ENCODE peak calls at places on chromosomes 1 and 21, in four cellular contexts. A is fibroblast of pulmonary artery, G is body of pancreas, H is astrocyte of the spinal cord. Y is an unnamed sample.

GRCh38 chr1:147824776-147825175 is 64.4 kb upstream of the GJA5 start:
- DNase-seq in A (no peak), G (no peak), H (no peak), Y (no peak)

GRCh38 chr21:44697811-44698734 is 1.1 kb downstream of the KRTAP10-12 start:
- DNase-seq in A (no peak), G (no peak), H (peak), Y (no peak)

GRCh38 chr1:22325531-22326371 is 125.9 kb upstream of the ZBTB40 start:
- DNase-seq in A (no peak), G (no peak), H (no peak), Y (peak)

GRCh38 chr1:9473032-9473792 is 66.1 kb upstream of the SLC25A33 start:
- DNase-seq in A (peak), G (peak), H (peak), Y (peak)

GRCh38 chr1:53485478-53486394 is 26.5 kb downstream of the DMRTB1 start:
- DNase-seq in A (peak), G (peak), H (peak), Y (peak)

GRCh38 chr1:205230965-205231364 is 3.2 kb downstream of the TMCC2 start:
- DNase-seq in A (no peak), G (no peak), H (no peak), Y (no peak)

GRCh38 chr1:65512967-65513777 is 92.7 kb downstream of the LEPR start:
- DNase-seq in A (no peak), G (no peak), H (peak), Y (no peak)

GRCh38 chr1:8939362-8939995 is 6.2 kb upstream of the CA6 start:
- DNase-seq in A (no peak), G (no peak), H (no peak), Y (no peak)

GRCh38 chr1:958823-959729 is at the start of gene NOC2L:
- DNase-seq in A (peak), G (peak), H (peak), Y (peak)

GRCh38 chr1:41330588-41331545 is 30.4 kb upstream of the FOXO6 start:
- DNase-seq in A (no peak), G (no peak), H (no peak), Y (no peak)

GRCh38 chr1:214475331-214475730 is 76.1 kb downstream of the PTPN14 start:
- DNase-seq in A (no peak), G (no peak), H (no peak), Y (no peak)

GRCh38 chr1:229582011-229582694 is 23.6 kb upstream of the ABCB10 start:
- DNase-seq in A (peak), G (peak), H (peak), Y (peak)

GRCh38 chr1:53448241-53448841 is 10.9 kb upstream of the DMRTB1 start:
- DNase-seq in A (no peak), G (no peak), H (no peak), Y (no peak)

GRCh38 chr1:53346814-53347176 is 18.9 kb upstream of the LRP8 start:
- DNase-seq in A (no peak), G (no peak), H (no peak), Y (no peak)

GRCh38 chr1:92839442-92839841 is 7.6 kb downstream of the RPL5 start:
- DNase-seq in A (no peak), G (no peak), H (no peak), Y (no peak)

GRCh38 chr1:9251501-9251900 is 16.9 kb downstream of the H6PD start:
- DNase-seq in A (no peak), G (peak), H (no peak), Y (peak)

GRCh38 chr1:109350182-109350581 is 43.4 kb upstream of the MYBPHL start:
- DNase-seq in A (no peak), G (no peak), H (no peak), Y (no peak)

GRCh38 chr21:26512664-26513063 is 60.4 kb downstream of the CYYR1 start:
- DNase-seq in A (no peak), G (no peak), H (no peak), Y (no peak)

GRCh38 chr1:74641876-74642275 is 31.7 kb downstream of the ERICH3 start:
- DNase-seq in A (no peak), G (no peak), H (peak), Y (no peak)

GRCh38 chr1:7070389-7071029 is 285.3 kb downstream of the CAMTA1 start:
- DNase-seq in A (peak), G (peak), H (peak), Y (peak)

GRCh38 chr1:231147896-231148295 is 14.0 kb upstream of the TRIM67 start:
- DNase-seq in A (no peak), G (no peak), H (no peak), Y (no peak)

GRCh38 chr1:245690153-245690552 is 535.4 kb downstream of the KIF26B start:
- DNase-seq in A (no peak), G (no peak), H (peak), Y (no peak)

GRCh38 chr1:23590058-23590783 is 30.9 kb upstream of the ID3 start:
- DNase-seq in A (no peak), G (no peak), H (no peak), Y (no peak)

GRCh38 chr1:221776495-221777413 is 34.9 kb upstream of the DUSP10 start:
- DNase-seq in A (no peak), G (no peak), H (no peak), Y (no peak)

GRCh38 chr1:4107291-4107690 is 207.2 kb upstream of the C1orf174 start:
- DNase-seq in A (no peak), G (no peak), H (no peak), Y (peak)

GRCh38 chr1:6180215-6180577 is at the start of gene CHD5:
- DNase-seq in A (no peak), G (no peak), H (no peak), Y (no peak)

GRCh38 chr1:64505944-64506658 is 36.2 kb downstream of the CACHD1 start:
- DNase-seq in A (no peak), G (peak), H (no peak), Y (peak)

GRCh38 chr21:34946385-34947121 is 102.5 kb downstream of the RUNX1 start:
- DNase-seq in A (no peak), G (no peak), H (no peak), Y (no peak)

GRCh38 chr1:53550201-53550741 is 91.1 kb downstream of the DMRTB1 start:
- DNase-seq in A (peak), G (peak), H (no peak), Y (peak)

GRCh38 chr1:33140153-33141149 is 41.4 kb downstream of the TRIM62 start:
- DNase-seq in A (no peak), G (no peak), H (no peak), Y (peak)

GRCh38 chr1:221069178-221069903 is 190.1 kb downstream of the HLX start:
- DNase-seq in A (no peak), G (no peak), H (no peak), Y (no peak)

GRCh38 chr1:198088360-198089071 is 68.3 kb upstream of the NEK7 start:
- DNase-seq in A (peak), G (no peak), H (peak), Y (no peak)

GRCh38 chr21:25385912-25386474 is 221.3 kb downstream of the MRPL39 start:
- DNase-seq in A (peak), G (peak), H (peak), Y (no peak)
- H3K4me3 ChIP-seq in A (no peak), G (no peak), H (no peak), Y (no peak)

GRCh38 chr1:89692601-89693503 is 59.9 kb downstream of the LRRC8C start:
- DNase-seq in A (peak), G (no peak), H (no peak), Y (no peak)
- H3K4me3 ChIP-seq in A (no peak), G (no peak), H (no peak), Y (no peak)

GRCh38 chr21:31905444-31906400 is 32.9 kb downstream of the HUNK start:
- DNase-seq in A (no peak), G (no peak), H (peak), Y (no peak)

GRCh38 chr21:31909153-31909771 is 36.4 kb downstream of the HUNK start:
- DNase-seq in A (no peak), G (no peak), H (no peak), Y (no peak)

GRCh38 chr21:31911138-31911907 is 38.5 kb downstream of the HUNK start:
- DNase-seq in A (no peak), G (no peak), H (no peak), Y (no peak)

GRCh38 chr21:31909772-31910470 is 37.1 kb downstream of the HUNK start:
- DNase-seq in A (no peak), G (no peak), H (no peak), Y (no peak)

GRCh38 chr21:31908106-31909031 is 35.5 kb downstream of the HUNK start:
- DNase-seq in A (no peak), G (peak), H (peak), Y (no peak)
- H3K4me3 ChIP-seq in A (no peak), G (no peak), H (no peak), Y (no peak)

GRCh38 chr1:185232874-185233273 is 75.9 kb downstream of the SWT1 start:
- DNase-seq in A (no peak), G (no peak), H (no peak), Y (no peak)
- H3K4me3 ChIP-seq in A (no peak), G (no peak), H (no peak), Y (no peak)

GRCh38 chr1:11774753-11775152 is 12.8 kb downstream of the C1orf167 start:
- DNase-seq in A (no peak), G (no peak), H (no peak), Y (no peak)
- H3K4me3 ChIP-seq in A (no peak), G (no peak), H (no peak), Y (no peak)

DNA sequence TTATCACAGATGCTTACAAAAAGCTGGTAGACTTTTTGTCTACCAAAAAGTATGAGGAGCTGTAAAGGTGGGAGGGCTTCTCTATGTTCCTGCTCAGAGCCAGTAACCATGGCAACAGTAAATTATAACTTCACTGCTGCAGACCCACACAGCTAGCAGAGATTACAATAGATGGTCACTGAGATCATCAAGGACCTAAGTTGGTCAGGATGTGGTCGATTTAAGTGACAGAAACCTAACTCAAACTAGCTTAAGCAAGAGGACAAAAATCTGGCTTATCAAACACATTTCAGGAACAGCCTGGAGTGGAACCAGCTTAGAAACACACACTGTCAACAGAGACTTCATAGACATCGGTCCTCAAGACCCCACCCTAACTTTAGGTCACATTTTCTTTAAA is 113.4 kb upstream of the ATP1A1 start:
- DNase-seq in A (no peak), G (no peak), H (no peak), Y (no peak)
- H3K4me3 ChIP-seq in A (no peak), G (no peak), H (no peak), Y (no peak)